ENCODE peak calls at places on chromosomes 5 and 9, in nine cellular contexts. One of them, this sample, is unnamed.
A peak's percentile ranks its signal among the peaks of the same experiment; 100 is the strongest.

GRCh38 chr9:83509372-83509771 is 28.8 kb downstream of the FRMD3 start:
- DNase-seq in body of pancreas: no peak
- DNase-seq in upper lobe of right lung: no peak
- DNase-seq in psoas muscle: no peak
- DNase-seq in adrenal gland: no peak
- DNase-seq in sigmoid colon: no peak
- DNase-seq in AG09309: peak; percentile 33
- DNase-seq in foreskin fibroblast: peak; percentile 54
- DNase-seq in mucosa of descending colon: no peak
- DNase-seq in this sample: no peak

GRCh38 chr5:142184939-142185526 is 76.5 kb downstream of the NDFIP1 start:
- DNase-seq in body of pancreas: no peak
- DNase-seq in upper lobe of right lung: no peak
- DNase-seq in psoas muscle: no peak
- DNase-seq in adrenal gland: no peak
- DNase-seq in sigmoid colon: no peak
- DNase-seq in AG09309: no peak
- DNase-seq in foreskin fibroblast: peak; percentile 21
- DNase-seq in mucosa of descending colon: no peak
- DNase-seq in this sample: no peak

GRCh38 chr5:133844836-133845235 is 123.6 kb downstream of the C5orf15 start:
- DNase-seq in body of pancreas: no peak
- DNase-seq in upper lobe of right lung: peak; percentile 26
- DNase-seq in psoas muscle: no peak
- DNase-seq in adrenal gland: no peak
- DNase-seq in sigmoid colon: no peak
- DNase-seq in AG09309: no peak
- DNase-seq in foreskin fibroblast: no peak
- DNase-seq in mucosa of descending colon: no peak
- DNase-seq in this sample: no peak

GRCh38 chr9:38251036-38251335 is 141.5 kb upstream of the ALDH1B1 start:
- DNase-seq in body of pancreas: no peak
- DNase-seq in upper lobe of right lung: no peak
- DNase-seq in psoas muscle: no peak
- DNase-seq in adrenal gland: no peak
- DNase-seq in sigmoid colon: no peak
- DNase-seq in AG09309: no peak
- DNase-seq in foreskin fibroblast: no peak
- DNase-seq in mucosa of descending colon: no peak
- DNase-seq in this sample: peak; percentile 49

GRCh38 chr9:110095238-110095637 is 112.7 kb downstream of the C9orf152 start:
- DNase-seq in body of pancreas: no peak
- DNase-seq in upper lobe of right lung: no peak
- DNase-seq in psoas muscle: no peak
- DNase-seq in adrenal gland: no peak
- DNase-seq in sigmoid colon: no peak
- DNase-seq in AG09309: no peak
- DNase-seq in foreskin fibroblast: no peak
- DNase-seq in mucosa of descending colon: no peak
- DNase-seq in this sample: peak; percentile 40

GRCh38 chr9:133528887-133529262 is 4.1 kb upstream of the MYMK start:
- DNase-seq in body of pancreas: no peak
- DNase-seq in upper lobe of right lung: no peak
- DNase-seq in psoas muscle: no peak
- DNase-seq in adrenal gland: no peak
- DNase-seq in sigmoid colon: no peak
- DNase-seq in AG09309: no peak
- DNase-seq in foreskin fibroblast: no peak
- DNase-seq in mucosa of descending colon: no peak
- DNase-seq in this sample: no peak

GRCh38 chr5:151737421-151737820 is 21.0 kb downstream of the ATOX1 start:
- DNase-seq in body of pancreas: no peak
- DNase-seq in upper lobe of right lung: no peak
- DNase-seq in psoas muscle: no peak
- DNase-seq in adrenal gland: no peak
- DNase-seq in sigmoid colon: no peak
- DNase-seq in AG09309: no peak
- DNase-seq in foreskin fibroblast: no peak
- DNase-seq in mucosa of descending colon: no peak
- DNase-seq in this sample: no peak

GRCh38 chr9:89342213-89342612 is 23.9 kb downstream of the SECISBP2 start:
- DNase-seq in body of pancreas: no peak
- DNase-seq in upper lobe of right lung: no peak
- DNase-seq in psoas muscle: no peak
- DNase-seq in adrenal gland: no peak
- DNase-seq in sigmoid colon: no peak
- DNase-seq in AG09309: no peak
- DNase-seq in foreskin fibroblast: no peak
- DNase-seq in mucosa of descending colon: no peak
- DNase-seq in this sample: no peak

GRCh38 chr9:129397335-129397734 is 219.3 kb upstream of the IER5L start:
- DNase-seq in body of pancreas: no peak
- DNase-seq in upper lobe of right lung: no peak
- DNase-seq in psoas muscle: no peak
- DNase-seq in adrenal gland: no peak
- DNase-seq in sigmoid colon: no peak
- DNase-seq in AG09309: no peak
- DNase-seq in foreskin fibroblast: no peak
- DNase-seq in mucosa of descending colon: no peak
- DNase-seq in this sample: no peak

GRCh38 chr9:15276328-15276969 is 30.6 kb downstream of the TTC39B start:
- DNase-seq in body of pancreas: no peak
- DNase-seq in upper lobe of right lung: no peak
- DNase-seq in psoas muscle: no peak
- DNase-seq in adrenal gland: no peak
- DNase-seq in sigmoid colon: no peak
- DNase-seq in AG09309: no peak
- DNase-seq in foreskin fibroblast: no peak
- DNase-seq in mucosa of descending colon: no peak
- DNase-seq in this sample: no peak

GRCh38 chr9:88953401-88954029 is 37.8 kb upstream of the S1PR3 start:
- DNase-seq in body of pancreas: no peak
- DNase-seq in upper lobe of right lung: no peak
- DNase-seq in psoas muscle: no peak
- DNase-seq in adrenal gland: no peak
- DNase-seq in sigmoid colon: no peak
- DNase-seq in AG09309: peak; percentile 29
- DNase-seq in foreskin fibroblast: peak; percentile 78
- DNase-seq in mucosa of descending colon: no peak
- DNase-seq in this sample: no peak

GRCh38 chr9:111148994-111149759 is 110.9 kb upstream of the LPAR1 start:
- DNase-seq in body of pancreas: no peak
- DNase-seq in upper lobe of right lung: no peak
- DNase-seq in psoas muscle: peak; percentile 18
- DNase-seq in adrenal gland: no peak
- DNase-seq in sigmoid colon: no peak
- DNase-seq in AG09309: no peak
- DNase-seq in foreskin fibroblast: no peak
- DNase-seq in mucosa of descending colon: no peak
- DNase-seq in this sample: no peak

GRCh38 chr9:109277451-109277850 is 43.4 kb downstream of the EPB41L4B start:
- DNase-seq in body of pancreas: peak; percentile 63
- DNase-seq in upper lobe of right lung: no peak
- DNase-seq in psoas muscle: peak; percentile 19
- DNase-seq in adrenal gland: no peak
- DNase-seq in sigmoid colon: no peak
- DNase-seq in AG09309: no peak
- DNase-seq in foreskin fibroblast: no peak
- DNase-seq in mucosa of descending colon: peak; percentile 51
- DNase-seq in this sample: no peak

DNA sequence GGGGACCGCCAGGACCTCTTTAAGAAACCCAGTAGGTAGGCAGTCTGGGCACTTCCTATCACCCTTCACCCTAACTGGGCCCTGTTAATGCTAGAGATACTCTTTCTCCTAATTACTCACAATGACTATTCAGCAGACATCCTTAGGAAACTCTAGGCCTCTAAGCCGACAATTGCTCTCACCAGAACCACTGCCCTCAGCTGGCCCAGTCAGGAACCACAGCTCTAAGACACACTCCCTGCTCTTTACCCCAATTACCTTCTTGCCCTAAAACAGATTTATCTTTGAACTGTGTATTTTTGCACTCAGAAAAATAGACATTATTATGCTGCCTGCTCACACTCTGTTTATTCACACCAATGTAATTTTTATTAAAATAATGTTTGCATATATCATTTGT is 432.6 kb upstream of the SLC30A5 start:
- DNase-seq in body of pancreas: no peak
- DNase-seq in upper lobe of right lung: no peak
- DNase-seq in psoas muscle: no peak
- DNase-seq in adrenal gland: no peak
- DNase-seq in sigmoid colon: no peak
- DNase-seq in AG09309: no peak
- DNase-seq in foreskin fibroblast: peak; percentile 27
- DNase-seq in mucosa of descending colon: no peak
- DNase-seq in this sample: no peak
- TF ChIP-seq CTCF in body of pancreas: peak; percentile 29
- TF ChIP-seq CTCF in upper lobe of right lung: peak; percentile 32
- TF ChIP-seq CTCF in psoas muscle: peak; percentile 8
- TF ChIP-seq CTCF in adrenal gland: peak; percentile 24
- TF ChIP-seq CTCF in sigmoid colon: no peak
- TF ChIP-seq CTCF in AG09309: peak; percentile 54
- TF ChIP-seq CTCF in foreskin fibroblast: peak; percentile 55
- TF ChIP-seq CTCF in mucosa of descending colon: no peak
- TF ChIP-seq CTCF in this sample: peak; percentile 32

DNA sequence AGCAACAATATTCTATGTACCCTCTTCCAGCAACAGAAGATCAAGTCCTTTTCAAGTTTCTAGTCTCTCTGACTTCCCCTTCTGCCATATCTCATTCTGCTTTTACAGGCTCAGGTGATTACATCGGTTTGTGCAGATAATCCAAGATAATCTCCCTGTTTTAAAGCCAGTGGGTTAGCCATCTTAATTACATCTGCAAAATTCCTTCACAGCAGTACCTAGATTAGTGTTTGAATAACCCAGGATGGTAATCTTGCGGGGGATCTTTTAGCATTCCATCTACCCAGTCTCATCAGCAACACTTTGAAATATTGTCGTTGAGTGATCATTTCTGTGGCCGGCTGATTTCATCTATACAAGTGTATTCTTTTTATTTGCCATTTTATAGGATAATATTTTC is 130.2 kb downstream of the GHR start:
- DNase-seq in body of pancreas: no peak
- DNase-seq in upper lobe of right lung: no peak
- DNase-seq in psoas muscle: no peak
- DNase-seq in adrenal gland: no peak
- DNase-seq in sigmoid colon: no peak
- DNase-seq in AG09309: no peak
- DNase-seq in foreskin fibroblast: no peak
- DNase-seq in mucosa of descending colon: no peak
- DNase-seq in this sample: no peak
- TF ChIP-seq CTCF in body of pancreas: no peak
- TF ChIP-seq CTCF in upper lobe of right lung: no peak
- TF ChIP-seq CTCF in psoas muscle: no peak
- TF ChIP-seq CTCF in adrenal gland: no peak
- TF ChIP-seq CTCF in sigmoid colon: no peak
- TF ChIP-seq CTCF in AG09309: no peak
- TF ChIP-seq CTCF in foreskin fibroblast: no peak
- TF ChIP-seq CTCF in mucosa of descending colon: no peak
- TF ChIP-seq CTCF in this sample: no peak

DNA sequence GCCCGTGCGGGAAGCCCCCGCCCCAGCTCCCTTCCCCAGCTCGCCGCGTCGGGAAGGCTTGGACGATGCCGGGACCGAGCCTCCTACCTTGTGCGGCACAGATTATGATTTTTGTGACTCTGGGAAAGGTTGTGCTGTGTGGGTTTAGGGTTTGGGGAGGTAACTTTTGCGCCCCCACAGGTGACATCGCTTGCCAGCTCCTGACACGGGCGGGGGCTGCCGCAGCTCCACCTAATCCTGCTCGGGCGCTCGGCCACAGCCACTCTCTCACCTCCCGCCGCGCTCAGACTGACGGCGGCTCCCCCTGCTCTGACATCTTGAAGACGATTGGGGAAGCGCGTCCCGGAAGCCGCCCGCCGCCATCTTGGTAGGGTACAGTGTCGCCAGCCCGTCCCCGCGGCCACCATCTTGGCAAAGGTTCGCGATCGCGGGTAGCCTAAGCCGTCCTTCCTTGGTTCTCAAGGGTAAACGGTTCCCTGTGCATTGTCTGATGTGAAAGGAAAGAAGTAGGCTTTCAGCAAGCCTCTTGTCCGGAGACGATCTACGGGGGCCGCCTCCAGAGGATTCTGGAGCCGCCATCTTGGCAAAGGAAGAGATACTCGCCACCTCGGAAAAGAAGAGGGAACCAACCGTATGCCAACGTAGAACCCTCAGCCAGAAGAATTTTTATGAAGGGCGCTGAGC is 1.7 kb upstream of the NR3C1 start:
- DNase-seq in body of pancreas: peak; percentile 86
- DNase-seq in upper lobe of right lung: peak; percentile 94
- DNase-seq in psoas muscle: peak; percentile 89
- DNase-seq in adrenal gland: peak; percentile 87
- DNase-seq in sigmoid colon: peak; percentile 92
- DNase-seq in AG09309: no peak
- DNase-seq in foreskin fibroblast: peak; percentile 73
- DNase-seq in mucosa of descending colon: peak; percentile 92
- DNase-seq in this sample: peak; percentile 95
- TF ChIP-seq CTCF in body of pancreas: no peak
- TF ChIP-seq CTCF in upper lobe of right lung: peak; percentile 15
- TF ChIP-seq CTCF in psoas muscle: no peak
- TF ChIP-seq CTCF in adrenal gland: no peak
- TF ChIP-seq CTCF in sigmoid colon: no peak
- TF ChIP-seq CTCF in AG09309: peak; percentile 21
- TF ChIP-seq CTCF in foreskin fibroblast: no peak
- TF ChIP-seq CTCF in mucosa of descending colon: no peak
- TF ChIP-seq CTCF in this sample: no peak

GRCh38 chr5:78633710-78634109 is 14.9 kb downstream of the LHFPL2 start:
- DNase-seq in body of pancreas: no peak
- DNase-seq in upper lobe of right lung: no peak
- DNase-seq in psoas muscle: no peak
- DNase-seq in adrenal gland: no peak
- DNase-seq in sigmoid colon: no peak
- DNase-seq in AG09309: no peak
- DNase-seq in foreskin fibroblast: peak; percentile 75
- DNase-seq in mucosa of descending colon: no peak
- DNase-seq in this sample: no peak

GRCh38 chr5:78631931-78632330 is 16.6 kb downstream of the LHFPL2 start:
- DNase-seq in body of pancreas: no peak
- DNase-seq in upper lobe of right lung: no peak
- DNase-seq in psoas muscle: no peak
- DNase-seq in adrenal gland: no peak
- DNase-seq in sigmoid colon: no peak
- DNase-seq in AG09309: no peak
- DNase-seq in foreskin fibroblast: no peak
- DNase-seq in mucosa of descending colon: no peak
- DNase-seq in this sample: no peak

GRCh38 chr5:78636682-78637081 is 11.9 kb downstream of the LHFPL2 start:
- DNase-seq in body of pancreas: no peak
- DNase-seq in upper lobe of right lung: no peak
- DNase-seq in psoas muscle: no peak
- DNase-seq in adrenal gland: no peak
- DNase-seq in sigmoid colon: no peak
- DNase-seq in AG09309: no peak
- DNase-seq in foreskin fibroblast: no peak
- DNase-seq in mucosa of descending colon: no peak
- DNase-seq in this sample: no peak

GRCh38 chr5:78632467-78632866 is 16.1 kb downstream of the LHFPL2 start:
- DNase-seq in body of pancreas: no peak
- DNase-seq in upper lobe of right lung: no peak
- DNase-seq in psoas muscle: no peak
- DNase-seq in adrenal gland: no peak
- DNase-seq in sigmoid colon: no peak
- DNase-seq in AG09309: no peak
- DNase-seq in foreskin fibroblast: no peak
- DNase-seq in mucosa of descending colon: no peak
- DNase-seq in this sample: no peak

GRCh38 chr5:78634634-78635033 is 13.9 kb downstream of the LHFPL2 start:
- DNase-seq in body of pancreas: no peak
- DNase-seq in upper lobe of right lung: no peak
- DNase-seq in psoas muscle: no peak
- DNase-seq in adrenal gland: peak; percentile 39
- DNase-seq in sigmoid colon: no peak
- DNase-seq in AG09309: no peak
- DNase-seq in foreskin fibroblast: no peak
- DNase-seq in mucosa of descending colon: no peak
- DNase-seq in this sample: no peak
- TF ChIP-seq CTCF in body of pancreas: no peak
- TF ChIP-seq CTCF in upper lobe of right lung: peak; percentile 14
- TF ChIP-seq CTCF in psoas muscle: no peak
- TF ChIP-seq CTCF in adrenal gland: peak; percentile 53
- TF ChIP-seq CTCF in sigmoid colon: no peak
- TF ChIP-seq CTCF in AG09309: peak; percentile 22
- TF ChIP-seq CTCF in foreskin fibroblast: peak; percentile 7
- TF ChIP-seq CTCF in mucosa of descending colon: no peak
- TF ChIP-seq CTCF in this sample: peak; percentile 23

This sample was measured in osteocyte.